ENCODE peak calls at places on chromosomes 11 and 22, in ten cellular contexts. L is K562, A is neuronal stem cell, E is heart left ventricle, I is colonic mucosa, N is GM23248, D is pancreas, H is tibial nerve, S is DND-41, O is psoas muscle. V is an unnamed sample. For H3K4me1, the result is how much of the 10 kb centered on the place peaks cover.

GRCh38 chr22:44994399-44995281 is 15.2 kb downstream of the PHF21B start:
- DNase-seq in S (no peak), D (no peak), I (no peak), E (no peak), A (no peak), O (no peak), N (no peak), H (no peak), L (no peak), V (no peak)

GRCh38 chr11:61975638-61976419 is 8.4 kb upstream of the FTH1 start:
- DNase-seq in I (no peak), A (no peak), E (no peak), H (no peak), N (no peak), L (no peak), S (no peak), D (peak), O (no peak), V (no peak)

GRCh38 chr22:33465554-33465953 is 407.4 kb upstream of the SYN3 start:
- DNase-seq in H (no peak), L (no peak), E (no peak), S (no peak), D (no peak), A (no peak), I (no peak), O (no peak), N (no peak), V (no peak)

GRCh38 chr22:26503758-26504157 is 8.5 kb downstream of the TFIP11 start:
- DNase-seq in N (no peak), L (no peak), E (no peak), A (no peak), D (no peak), I (no peak), H (no peak), O (no peak), S (no peak), V (no peak)

GRCh38 chr11:117458275-117459120 is 130.8 kb downstream of the CEP164 start:
- DNase-seq in S (no peak), O (no peak), N (no peak), L (no peak), D (no peak), I (no peak), A (no peak), E (no peak), H (no peak), V (no peak)

GRCh38 chr11:26947379-26947844 is 46.5 kb upstream of the FIBIN start:
- DNase-seq in N (peak), H (peak), I (peak), L (no peak), S (no peak), E (peak), A (no peak), O (peak), D (no peak), V (peak)

GRCh38 chr11:113906038-113906437 is 1.4 kb downstream of the HTR3B start:
- DNase-seq in O (no peak), S (no peak), E (no peak), N (peak), D (peak), L (no peak), I (peak), A (peak), H (no peak), V (peak)

GRCh38 chr11:28760676-28761390 is 652.6 kb downstream of the METTL15 start:
- DNase-seq in H (no peak), E (no peak), O (no peak), L (no peak), I (no peak), A (no peak), D (no peak), S (no peak), N (peak), V (peak)

GRCh38 chr11:125263268-125263790 is 98.8 kb downstream of the PKNOX2 start:
- DNase-seq in S (no peak), D (peak), N (peak), E (peak), L (no peak), H (peak), A (peak), I (peak), O (peak), V (peak)

GRCh38 chr22:43996170-43996980 is 27.7 kb upstream of the PARVB start:
- DNase-seq in E (peak), N (no peak), L (no peak), O (peak), D (no peak), I (peak), S (no peak), H (peak), A (no peak), V (no peak)

GRCh38 chr11:23767576-23767975 is 729.3 kb upstream of the LUZP2 start:
- DNase-seq in H (no peak), A (no peak), O (no peak), I (no peak), S (no peak), D (no peak), E (no peak), L (no peak), N (no peak), V (peak)

GRCh38 chr22:41746563-41747400 is 47.5 kb downstream of the MEI1 start:
- DNase-seq in E (peak), I (peak), D (peak), L (peak), H (peak), S (peak), A (peak), N (peak), O (peak), V (peak)

GRCh38 chr22:38034884-38035529 is 22.2 kb upstream of the PICK1 start:
- DNase-seq in L (no peak), I (no peak), O (no peak), E (no peak), D (no peak), A (no peak), S (no peak), H (no peak), N (no peak), V (no peak)

GRCh38 chr22:35893698-35894097 is 134.9 kb downstream of the RBFOX2 start:
- DNase-seq in S (no peak), I (no peak), E (peak), O (no peak), L (no peak), N (no peak), D (no peak), A (no peak), H (no peak), V (no peak)

GRCh38 chr11:47342036-47342803 is 10.3 kb downstream of the MYBPC3 start:
- DNase-seq in I (no peak), E (peak), S (no peak), O (no peak), L (no peak), D (no peak), H (no peak), N (no peak), A (no peak), V (no peak)

GRCh38 chr11:12125609-12126149 is 15.3 kb downstream of the MICAL2 start:
- DNase-seq in N (peak), H (no peak), I (no peak), D (no peak), L (no peak), A (no peak), O (no peak), S (no peak), E (no peak), V (no peak)

GRCh38 chr11:69476715-69477025 is 4.8 kb upstream of the LINC01488 start:
- DNase-seq in D (no peak), O (peak), A (no peak), L (no peak), S (no peak), I (no peak), H (no peak), N (no peak), E (no peak), V (no peak)

GRCh38 chr11:3660960-3661359 is 10.2 kb downstream of the CHRNA10 start:
- DNase-seq in E (no peak), O (no peak), L (no peak), A (no peak), S (no peak), I (no peak), D (no peak), N (no peak), H (no peak), V (no peak)

GRCh38 chr11:19350093-19350665 is 109.4 kb upstream of the E2F8 start:
- DNase-seq in N (no peak), I (no peak), D (no peak), A (no peak), O (no peak), S (no peak), E (no peak), H (no peak), L (no peak), V (no peak)

GRCh38 chr11:61532136-61533038 is 23.8 kb downstream of the LRRC10B start:
- DNase-seq in A (no peak), D (peak), O (no peak), I (peak), N (peak), H (no peak), L (peak), S (peak), E (no peak), V (peak)

GRCh38 chr22:35560824-35561223 is 20.2 kb downstream of the RASD2 start:
- DNase-seq in D (no peak), N (no peak), E (no peak), L (no peak), A (no peak), H (no peak), S (no peak), I (no peak), O (no peak), V (no peak)

GRCh38 chr11:8258289-8258688 is 5.4 kb downstream of the LMO1 start:
- DNase-seq in I (no peak), A (no peak), H (no peak), E (peak), N (peak), L (no peak), O (peak), S (no peak), D (no peak), V (no peak)

DNA sequence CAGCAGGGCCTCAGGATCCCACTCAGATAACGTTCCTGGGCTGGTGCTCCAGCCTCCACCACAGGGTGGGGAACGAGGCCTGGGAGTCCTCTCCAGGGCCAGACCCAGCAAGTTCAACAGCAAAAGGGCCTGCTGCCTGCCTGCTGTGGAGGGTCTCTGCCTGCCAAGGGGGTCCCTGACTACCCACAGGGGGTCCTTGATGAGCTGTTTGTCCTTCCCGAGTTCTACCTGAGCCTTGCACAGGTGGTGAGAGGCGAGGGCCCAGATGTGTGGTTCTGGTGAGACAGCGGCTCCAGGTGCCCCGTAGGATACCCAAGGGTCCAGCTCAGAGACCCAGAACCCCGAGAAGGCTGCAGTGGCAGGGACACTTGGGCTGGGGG is 4.4 kb downstream of the DUSP8 start:
- DNase-seq in A (no peak), E (no peak), S (no peak), H (no peak), I (no peak), D (peak), L (no peak), O (no peak), N (no peak), V (no peak)
- H3K4me1 ChIP-seq in A (under half), E (under half), S (under half), H (under half), I (under half), D (under half), L (under half), O (under half), N (under half), V (under half)

GRCh38 chr22:30777589-30777988 is 82.9 kb downstream of the OSBP2 start:
- DNase-seq in S (no peak), I (no peak), H (no peak), D (no peak), E (no peak), L (no peak), N (no peak), O (no peak), A (no peak), V (no peak)
- H3K4me1 ChIP-seq in S (under half), I (under half), H (under half), D (under half), E (under half), L (under half), N (under half), O (under half), A (under half), V (under half)

GRCh38 chr11:35362571-35362980 is 56.8 kb downstream of the SLC1A2 start:
- DNase-seq in L (no peak), I (no peak), E (no peak), O (no peak), N (peak), S (no peak), H (no peak), D (no peak), A (no peak), V (peak)
- H3K4me1 ChIP-seq in L (under half), I (under half), E (half or more), O (under half), N (under half), S (under half), H (under half), D (under half), A (under half), V (half or more)

GRCh38 chr11:98100689-98101088 is 920.1 kb upstream of the CNTN5 start:
- DNase-seq in O (no peak), A (no peak), D (no peak), S (no peak), H (no peak), L (no peak), N (no peak), I (no peak), E (no peak), V (no peak)

GRCh38 chr11:98104249-98104648 is 916.5 kb upstream of the CNTN5 start:
- DNase-seq in E (no peak), A (no peak), D (no peak), L (no peak), N (no peak), S (no peak), I (no peak), O (no peak), H (no peak), V (no peak)

GRCh38 chr11:98101329-98101728 is 919.4 kb upstream of the CNTN5 start:
- DNase-seq in N (no peak), H (no peak), S (no peak), E (no peak), O (no peak), L (no peak), D (no peak), A (no peak), I (no peak), V (no peak)

GRCh38 chr11:98099371-98099770 is 921.4 kb upstream of the CNTN5 start:
- DNase-seq in L (no peak), H (no peak), I (no peak), N (no peak), O (no peak), S (no peak), D (no peak), E (no peak), A (no peak), V (no peak)
- H3K4me1 ChIP-seq in L (under half), H (under half), I (under half), N (under half), O (under half), S (under half), D (under half), E (under half), A (under half), V (under half)